ENCODE peak calls at places on chromosomes 2 and 18, in eight cellular contexts. P is AG04450, X is sigmoid colon, S is endothelial cell of umbilical vein, L is tibial nerve, E is OCI-LY7, A is body of pancreas, N is left ventricle myocardium inferior. W is an unnamed sample.

GRCh38 chr2:235170016-235170415 is 218.2 kb downstream of the SH3BP4 start:
- DNase-seq in E (no peak), L (no peak), A (no peak), S (no peak), N (no peak), X (no peak), P (no peak), W (no peak)

GRCh38 chr2:216717907-216718615 is 22.7 kb upstream of the IGFBP5 start:
- DNase-seq in E (no peak), P (no peak), N (no peak), S (no peak), A (no peak), L (no peak), X (no peak), W (no peak)

GRCh38 chr2:241148239-241148638 is 1.0 kb downstream of the PASK start:
- DNase-seq in S (no peak), L (no peak), E (peak; percentile 46), P (no peak), X (no peak), A (no peak), N (no peak), W (no peak)

GRCh38 chr18:65753520-65753919 is 2.7 kb downstream of the CDH7 start:
- DNase-seq in L (no peak), S (no peak), E (peak; percentile 2), N (no peak), X (no peak), A (no peak), P (no peak), W (no peak)

GRCh38 chr2:72031346-72032115 is 116.1 kb downstream of the CYP26B1 start:
- DNase-seq in N (no peak), A (no peak), L (no peak), E (no peak), S (no peak), X (no peak), P (no peak), W (peak; percentile 9)

GRCh38 chr18:7452331-7452730 is 114.8 kb upstream of the PTPRM start:
- DNase-seq in P (no peak), L (no peak), X (no peak), A (peak; percentile 29), N (no peak), S (peak; percentile 32), E (peak; percentile 24), W (no peak)

GRCh38 chr18:79873449-79874110 is 75.8 kb downstream of the KCNG2 start:
- DNase-seq in P (no peak), S (no peak), A (no peak), N (no peak), E (no peak), X (no peak), L (peak; percentile 11), W (peak; percentile 53)

GRCh38 chr2:230779141-230779523 is 66.5 kb downstream of the CAB39 start:
- DNase-seq in A (no peak), L (no peak), P (no peak), X (no peak), N (no peak), E (no peak), S (no peak), W (no peak)

GRCh38 chr2:212904646-212905045 is 246.8 kb downstream of the IKZF2 start:
- DNase-seq in N (no peak), P (no peak), S (no peak), X (no peak), A (no peak), E (no peak), L (no peak), W (no peak)

GRCh38 chr2:109660046-109660860 is 46.1 kb downstream of the SOWAHC start:
- DNase-seq in E (no peak), A (no peak), P (no peak), X (no peak), S (peak; percentile 42), N (no peak), L (no peak), W (no peak)

GRCh38 chr18:6313427-6313826 is 101.3 kb downstream of the L3MBTL4 start:
- DNase-seq in A (no peak), X (no peak), P (no peak), E (no peak), S (no peak), N (no peak), L (no peak), W (no peak)

GRCh38 chr2:52805901-52806410 is 961.6 kb upstream of the CHAC2 start:
- DNase-seq in A (no peak), L (no peak), P (peak; percentile 15), E (no peak), S (no peak), X (no peak), N (no peak), W (no peak)
- H3K9me3 ChIP-seq in A (no peaks in the 10 kb centered on the region), L (peaks cover 6% of the 10 kb centered on the region), P (no peaks in the 10 kb centered on the region), E (no peaks in the 10 kb centered on the region), S (no peaks in the 10 kb centered on the region), X (no peaks in the 10 kb centered on the region), N (peaks cover 19% of the 10 kb centered on the region), W (peaks cover 15% of the 10 kb centered on the region)

GRCh38 chr2:85942346-85942957 is 53.7 kb upstream of the ST3GAL5 start:
- DNase-seq in X (no peak), A (no peak), L (no peak), S (no peak), E (no peak), N (no peak), P (no peak), W (no peak)
- H3K9me3 ChIP-seq in X (no peaks in the 10 kb centered on the region), A (no peaks in the 10 kb centered on the region), L (no peaks in the 10 kb centered on the region), S (no peaks in the 10 kb centered on the region), E (peaks cover 10% of the 10 kb centered on the region), N (peaks cover 31% of the 10 kb centered on the region), P (peaks cover 11% of the 10 kb centered on the region), W (no peaks in the 10 kb centered on the region)

DNA sequence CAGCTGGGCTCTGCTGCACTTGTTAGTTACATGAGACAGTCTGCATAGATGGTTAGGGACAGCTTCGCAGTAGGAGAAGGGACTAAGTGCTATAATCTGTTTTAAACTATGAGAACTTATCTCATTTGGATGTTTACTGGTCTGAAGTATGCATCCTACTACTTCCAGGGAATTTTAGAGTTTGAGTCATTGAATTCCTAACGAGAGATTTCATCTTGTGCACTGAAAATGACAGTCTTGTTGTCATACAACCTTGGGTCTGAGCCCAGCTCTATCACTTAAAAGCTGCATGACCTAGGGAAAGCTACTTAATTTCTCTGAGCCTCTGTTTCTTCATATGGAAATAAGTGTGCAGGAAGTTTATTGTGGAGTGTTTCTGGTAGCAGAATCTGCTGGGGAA is 78.4 kb downstream of the TRIM43 start:
- DNase-seq in N (no peak), A (no peak), S (no peak), E (no peak), X (no peak), P (no peak), L (no peak), W (no peak)
- H3K9me3 ChIP-seq in N (no peaks in the 10 kb centered on the region), A (no peaks in the 10 kb centered on the region), S (no peaks in the 10 kb centered on the region), E (no peaks in the 10 kb centered on the region), X (no peaks in the 10 kb centered on the region), P (no peaks in the 10 kb centered on the region), L (no peaks in the 10 kb centered on the region), W (no peaks in the 10 kb centered on the region)

GRCh38 chr2:204748286-204748685 is 203.0 kb downstream of the PARD3B start:
- DNase-seq in X (no peak), N (no peak), S (no peak), A (no peak), L (no peak), E (no peak), P (no peak), W (no peak)
- H3K9me3 ChIP-seq in X (no peaks in the 10 kb centered on the region), N (peaks cover 12% of the 10 kb centered on the region), S (no peaks in the 10 kb centered on the region), A (no peaks in the 10 kb centered on the region), L (peaks cover 7% of the 10 kb centered on the region), E (no peaks in the 10 kb centered on the region), P (no peaks in the 10 kb centered on the region), W (peaks cover 3% of the 10 kb centered on the region)